ENCODE peak calls at places on chromosome 9, in six cellular contexts. C, N, Y, P, H and R are unnamed samples.

GRCh38 chr9:75087824-75088645 is at the start of the genes NMRK1 and OSTF1:
- DNase-seq in C (peak), N (peak), H (peak), P (peak), Y (peak), R (peak)

GRCh38 chr9:69004836-69005235 is 9.1 kb downstream of the PRKACG start:
- DNase-seq in P (no peak), H (no peak), Y (no peak), N (no peak), C (no peak), R (no peak)

GRCh38 chr9:107161338-107161737 is 121.7 kb upstream of the RAD23B start:
- DNase-seq in P (no peak), N (no peak), H (no peak), C (no peak), Y (no peak), R (no peak)

GRCh38 chr9:113131689-113132151 is 19.1 kb upstream of the SLC31A2 start:
- DNase-seq in Y (no peak), H (peak), C (peak), P (no peak), N (no peak), R (no peak)

GRCh38 chr9:116219686-116220085 is 66.1 kb downstream of the PAPPA start:
- DNase-seq in H (no peak), C (peak), N (no peak), P (no peak), Y (no peak), R (peak)

GRCh38 chr9:128902351-128903078 is 18.3 kb upstream of the PHYHD1 start:
- DNase-seq in N (peak), Y (peak), P (no peak), H (no peak), C (no peak), R (peak)

GRCh38 chr9:70411930-70412677 is 2.4 kb downstream of the KLF9 start:
- DNase-seq in P (no peak), H (peak), C (peak), N (peak), Y (no peak), R (peak)

GRCh38 chr9:92159058-92159457 is 43.8 kb upstream of the SPTLC1 start:
- DNase-seq in C (no peak), Y (no peak), N (no peak), H (no peak), P (no peak), R (no peak)